ENCODE peak calls at places on chromosomes 13 and 19, in five cellular contexts. T is IMR-90, Y is mesendoderm, Z is H9, D is H1. H is an unnamed sample.

GRCh38 chr13:46295531-46296464 is 84.1 kb downstream of the LRRC63 start:
- DNase-seq in T (peak; percentile 83), Y (no peak), Z (no peak), D (no peak), H (no peak)

GRCh38 chr13:99812611-99813010 is 159.0 kb downstream of the ZIC5 start:
- DNase-seq in T (peak; percentile 19), Y (peak; percentile 50), Z (no peak), D (no peak), H (no peak)

GRCh38 chr13:34161829-34162544 is 344.0 kb downstream of the RFC3 start:
- DNase-seq in T (peak; percentile 80), Y (peak; percentile 55), Z (no peak), D (no peak), H (no peak)

GRCh38 chr19:38878575-38879399 is 712 bp upstream of the RINL start:
- DNase-seq in T (no peak), Y (no peak), Z (no peak), D (no peak), H (no peak)

GRCh38 chr13:75587679-75588078 is 38.1 kb downstream of the UCHL3 start:
- DNase-seq in T (peak; percentile 4), Y (peak; percentile 86), Z (peak; percentile 32), D (no peak), H (no peak)

GRCh38 chr19:51246153-51246552 is 4.7 kb upstream of the SIGLECL1 start:
- DNase-seq in T (peak; percentile 1), Y (no peak), Z (no peak), D (no peak), H (no peak)

GRCh38 chr13:72565893-72566292 is 161.5 kb downstream of the MZT1 start:
- DNase-seq in T (peak; percentile 15), Y (peak; percentile 35), Z (no peak), D (no peak), H (peak; percentile 5)

GRCh38 chr13:34201050-34201913 is 383.3 kb downstream of the RFC3 start:
- DNase-seq in T (peak; percentile 61), Y (no peak), Z (no peak), D (no peak), H (no peak)

GRCh38 chr13:114152831-114153371 is 20.5 kb upstream of the RASA3 start:
- DNase-seq in T (no peak), Y (no peak), Z (no peak), D (no peak), H (no peak)

GRCh38 chr19:7799640-7800355 is 30.2 kb upstream of the EVI5L start:
- DNase-seq in T (peak; percentile 81), Y (peak; percentile 80), Z (peak; percentile 66), D (peak; percentile 41), H (peak; percentile 79)

GRCh38 chr13:43686557-43686956 is 100.2 kb downstream of the ENOX1 start:
- DNase-seq in T (peak; percentile 93), Y (peak; percentile 76), Z (no peak), D (no peak), H (no peak)

GRCh38 chr19:13914777-13915176 is 8.8 kb downstream of the CC2D1A start:
- DNase-seq in T (no peak), Y (no peak), Z (no peak), D (no peak), H (no peak)

DNA sequence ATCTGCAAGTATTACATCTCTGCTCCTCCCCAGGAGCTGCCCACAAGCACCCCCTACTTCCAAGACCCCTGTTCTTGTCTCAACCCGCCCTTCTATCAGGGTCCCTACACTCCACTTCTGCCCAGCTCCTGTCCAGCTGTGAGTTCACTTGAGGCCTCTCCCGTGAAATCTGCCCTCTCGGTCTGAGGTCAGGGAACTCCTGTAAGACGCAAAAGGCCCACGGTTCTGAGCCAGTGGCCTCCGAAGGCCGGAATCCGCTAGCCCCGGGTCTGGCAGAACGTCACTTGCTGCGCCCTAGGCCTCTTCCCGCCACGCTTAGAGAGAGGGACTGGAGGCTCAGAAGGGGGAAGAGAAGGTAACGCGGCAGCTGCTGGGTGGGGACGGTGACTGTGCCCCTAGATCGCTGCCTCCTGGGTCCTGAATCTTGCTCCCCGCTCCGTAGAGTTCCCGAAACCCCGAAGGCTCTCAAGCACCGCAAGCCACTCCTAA is 912 bp upstream of the FARP1 start:
- DNase-seq in T (no peak), Y (peak; percentile 70), Z (peak; percentile 60), D (no peak), H (peak; percentile 39)
- H4K8ac ChIP-seq in T (no peak overlapping the region), Y (no peak overlapping the region), Z (no peak overlapping the region), D (peak overlapping the region; percentile 19), H (no peak overlapping the region)

DNA sequence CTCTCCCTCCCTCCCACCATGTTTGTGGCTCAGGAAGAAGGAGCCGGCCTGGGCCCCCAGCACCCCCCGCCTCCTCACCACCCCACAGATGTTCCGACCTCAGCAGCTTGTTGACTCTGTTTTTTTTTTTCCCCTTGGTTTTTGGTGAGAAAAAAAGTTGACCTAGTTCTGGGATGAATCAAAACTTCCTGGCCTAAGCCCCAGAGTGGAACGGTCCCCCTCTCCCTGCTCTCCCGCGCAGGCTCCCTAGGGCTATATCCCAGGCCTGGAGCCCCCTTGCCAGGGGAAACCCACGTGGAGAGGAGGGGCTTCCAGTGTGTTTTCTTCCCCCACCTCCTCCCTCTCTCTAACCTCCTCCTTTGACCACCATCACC is 4.0 kb downstream of the COL5A3 start:
- DNase-seq in T (peak; percentile 72), Y (no peak), Z (no peak), D (no peak), H (no peak)
- H3K27ac ChIP-seq in T (no peak overlapping the region), Y (no peak overlapping the region), Z (no peak overlapping the region), D (no peak overlapping the region), H (no peak overlapping the region)

GRCh38 chr19:16605115-16605514 is 22.9 kb downstream of the MED26 start:
- DNase-seq in T (no peak), Y (no peak), Z (no peak), D (no peak), H (no peak)
- H3K4ac ChIP-seq in T (no peak overlapping the region), Y (no peak overlapping the region), Z (no peak overlapping the region), D (no peak overlapping the region), H (no peak overlapping the region)

DNA sequence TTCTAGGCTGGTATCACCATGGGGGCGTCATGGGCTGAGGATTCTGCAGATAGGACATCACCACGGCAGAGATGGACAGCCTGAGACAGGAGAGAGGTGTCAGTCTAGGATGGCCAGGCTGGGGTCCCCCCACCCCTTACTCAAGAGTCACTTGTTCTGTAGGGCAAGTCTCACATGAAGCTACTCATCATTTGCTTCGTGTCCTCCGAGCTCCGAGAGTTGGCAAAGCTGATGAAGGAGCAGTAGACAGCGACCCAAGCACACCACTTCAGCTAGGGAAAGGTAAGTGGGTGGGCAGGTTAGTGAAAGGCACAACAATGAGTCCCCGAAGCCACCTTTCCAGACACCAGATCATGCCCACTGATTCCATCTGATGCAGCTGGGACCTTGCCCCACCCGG is 1.7 kb downstream of the WDR83 start:
- DNase-seq in T (no peak), Y (no peak), Z (no peak), D (no peak), H (no peak)
- H4K8ac ChIP-seq in T (peak overlapping the region; percentile 72), Y (no peak overlapping the region), Z (no peak overlapping the region), D (peak overlapping the region; percentile 74), H (no peak overlapping the region)

DNA sequence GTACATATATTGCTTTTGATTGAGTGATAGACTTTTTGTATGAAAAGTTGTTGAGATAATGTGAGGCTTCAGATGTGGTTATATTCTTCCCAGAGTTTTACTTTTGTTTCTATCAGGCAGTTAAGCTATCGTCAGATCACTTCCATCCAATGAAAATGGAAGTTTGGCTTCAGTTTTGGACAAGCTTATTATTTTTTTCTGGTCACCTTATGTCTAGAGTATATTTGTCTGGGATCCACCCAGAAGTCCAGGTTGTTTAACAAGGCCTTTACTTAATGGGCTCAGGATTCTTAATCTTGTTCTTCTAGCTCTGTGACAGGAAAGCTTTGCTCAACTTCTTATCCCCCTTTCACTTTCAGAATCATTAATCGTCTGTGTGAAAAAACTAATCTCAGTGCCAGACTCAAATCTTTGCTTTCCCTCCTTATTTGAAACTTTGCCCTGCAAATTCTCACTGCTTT is 150.9 kb downstream of the PDS5B start:
- DNase-seq in T (no peak), Y (no peak), Z (no peak), D (no peak), H (no peak)
- H3K27ac ChIP-seq in T (no peak overlapping the region), Y (no peak overlapping the region), Z (no peak overlapping the region), D (no peak overlapping the region), H (no peak overlapping the region)

H was measured in neuronal stem cell.